ENCODE peak calls at places on chromosome 22, in ten cellular contexts. One of them, this sample, is unnamed.

GRCh38 chr22:49150801-49151221 is 676.9 kb downstream of the BRD1 start:
- DNase-seq in endothelial cell: no peak
- DNase-seq in cardiac fibroblast: no peak
- DNase-seq in fibroblast of mammary gland: no peak
- DNase-seq in psoas muscle: no peak
- DNase-seq in RWPE1: no peak
- DNase-seq in lung: no peak
- DNase-seq in AG09319: no peak
- DNase-seq in AG09309: no peak
- DNase-seq in heart left ventricle: no peak
- DNase-seq in this sample: no peak

GRCh38 chr22:43474161-43475101 is 62.6 kb downstream of the MPPED1 start:
- DNase-seq in AG09309: no peak
- DNase-seq in lung: no peak
- DNase-seq in RWPE1: no peak
- DNase-seq in endothelial cell: no peak
- DNase-seq in heart left ventricle: no peak
- DNase-seq in cardiac fibroblast: no peak
- DNase-seq in psoas muscle: no peak
- DNase-seq in fibroblast of mammary gland: no peak
- DNase-seq in AG09319: no peak
- DNase-seq in this sample: no peak

GRCh38 chr22:44042822-44043221 is 18.7 kb downstream of the PARVB start:
- DNase-seq in psoas muscle: no peak
- DNase-seq in lung: no peak
- DNase-seq in endothelial cell: no peak
- DNase-seq in fibroblast of mammary gland: peak
- DNase-seq in RWPE1: no peak
- DNase-seq in AG09309: no peak
- DNase-seq in heart left ventricle: no peak
- DNase-seq in cardiac fibroblast: no peak
- DNase-seq in AG09319: no peak
- DNase-seq in this sample: no peak

GRCh38 chr22:28923826-28924732 is 40.7 kb downstream of the ZNRF3 start:
- DNase-seq in RWPE1: no peak
- DNase-seq in fibroblast of mammary gland: no peak
- DNase-seq in AG09319: no peak
- DNase-seq in lung: peak
- DNase-seq in heart left ventricle: no peak
- DNase-seq in endothelial cell: no peak
- DNase-seq in cardiac fibroblast: no peak
- DNase-seq in psoas muscle: peak
- DNase-seq in AG09309: no peak
- DNase-seq in this sample: no peak

GRCh38 chr22:32660292-32660691 is 141.2 kb upstream of the TIMP3 start:
- DNase-seq in lung: peak
- DNase-seq in fibroblast of mammary gland: peak
- DNase-seq in RWPE1: peak
- DNase-seq in AG09319: peak
- DNase-seq in psoas muscle: peak
- DNase-seq in cardiac fibroblast: peak
- DNase-seq in endothelial cell: peak
- DNase-seq in AG09309: no peak
- DNase-seq in heart left ventricle: peak
- DNase-seq in this sample: peak

GRCh38 chr22:44460287-44461082 is 37.5 kb downstream of the RTL6 start:
- DNase-seq in AG09309: no peak
- DNase-seq in AG09319: no peak
- DNase-seq in endothelial cell: no peak
- DNase-seq in lung: no peak
- DNase-seq in psoas muscle: no peak
- DNase-seq in fibroblast of mammary gland: no peak
- DNase-seq in cardiac fibroblast: no peak
- DNase-seq in RWPE1: no peak
- DNase-seq in heart left ventricle: no peak
- DNase-seq in this sample: no peak

GRCh38 chr22:49240472-49240871 is 587.2 kb downstream of the BRD1 start:
- DNase-seq in cardiac fibroblast: no peak
- DNase-seq in heart left ventricle: no peak
- DNase-seq in AG09309: no peak
- DNase-seq in endothelial cell: no peak
- DNase-seq in AG09319: no peak
- DNase-seq in RWPE1: no peak
- DNase-seq in fibroblast of mammary gland: no peak
- DNase-seq in psoas muscle: no peak
- DNase-seq in lung: no peak
- DNase-seq in this sample: no peak

GRCh38 chr22:35215993-35216392 is 41.3 kb upstream of the HMGXB4 start:
- DNase-seq in heart left ventricle: no peak
- DNase-seq in fibroblast of mammary gland: no peak
- DNase-seq in psoas muscle: no peak
- DNase-seq in cardiac fibroblast: no peak
- DNase-seq in AG09309: no peak
- DNase-seq in lung: no peak
- DNase-seq in RWPE1: no peak
- DNase-seq in endothelial cell: no peak
- DNase-seq in AG09319: no peak
- DNase-seq in this sample: no peak

GRCh38 chr22:27654536-27655445 is 146.8 kb downstream of the MN1 start:
- DNase-seq in heart left ventricle: no peak
- DNase-seq in endothelial cell: no peak
- DNase-seq in lung: no peak
- DNase-seq in psoas muscle: no peak
- DNase-seq in fibroblast of mammary gland: no peak
- DNase-seq in AG09309: no peak
- DNase-seq in RWPE1: no peak
- DNase-seq in cardiac fibroblast: no peak
- DNase-seq in AG09319: no peak
- DNase-seq in this sample: no peak

GRCh38 chr22:42280140-42280539 is 9.7 kb upstream of the TCF20 start:
- DNase-seq in RWPE1: no peak
- DNase-seq in heart left ventricle: no peak
- DNase-seq in AG09319: no peak
- DNase-seq in cardiac fibroblast: no peak
- DNase-seq in endothelial cell: no peak
- DNase-seq in psoas muscle: no peak
- DNase-seq in AG09309: no peak
- DNase-seq in lung: no peak
- DNase-seq in fibroblast of mammary gland: no peak
- DNase-seq in this sample: no peak

DNA sequence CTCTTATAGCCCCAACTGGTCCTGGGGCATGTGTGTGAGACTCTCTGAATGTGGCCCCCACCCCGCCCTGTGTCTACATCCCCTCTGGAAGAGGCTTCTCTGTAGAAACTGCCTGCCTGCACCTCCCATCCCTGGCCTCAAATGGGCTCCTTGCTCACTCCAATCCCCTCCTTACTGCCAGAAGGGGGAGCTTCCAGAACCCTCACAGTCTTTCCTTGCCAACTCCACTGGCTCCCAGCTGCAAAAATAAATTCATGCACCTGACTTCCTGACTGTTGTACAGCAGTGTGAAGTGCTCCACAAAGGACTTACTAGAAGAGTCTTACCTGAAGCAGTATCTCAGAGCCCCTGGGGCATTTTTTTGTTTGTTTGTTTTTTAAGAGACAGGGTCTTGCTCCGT is 15.2 kb upstream of the SERPIND1 start:
- DNase-seq in AG09309: no peak
- DNase-seq in RWPE1: no peak
- DNase-seq in lung: no peak
- DNase-seq in heart left ventricle: no peak
- DNase-seq in AG09319: no peak
- DNase-seq in endothelial cell: no peak
- DNase-seq in fibroblast of mammary gland: no peak
- DNase-seq in cardiac fibroblast: no peak
- DNase-seq in psoas muscle: no peak
- DNase-seq in this sample: no peak
- TF ChIP-seq CTCF in AG09309: no peak
- TF ChIP-seq CTCF in RWPE1: no peak
- TF ChIP-seq CTCF in lung: no peak
- TF ChIP-seq CTCF in heart left ventricle: no peak
- TF ChIP-seq CTCF in AG09319: no peak
- TF ChIP-seq CTCF in endothelial cell: no peak
- TF ChIP-seq CTCF in fibroblast of mammary gland: peak
- TF ChIP-seq CTCF in cardiac fibroblast: peak
- TF ChIP-seq CTCF in psoas muscle: no peak
- TF ChIP-seq CTCF in this sample: no peak

DNA sequence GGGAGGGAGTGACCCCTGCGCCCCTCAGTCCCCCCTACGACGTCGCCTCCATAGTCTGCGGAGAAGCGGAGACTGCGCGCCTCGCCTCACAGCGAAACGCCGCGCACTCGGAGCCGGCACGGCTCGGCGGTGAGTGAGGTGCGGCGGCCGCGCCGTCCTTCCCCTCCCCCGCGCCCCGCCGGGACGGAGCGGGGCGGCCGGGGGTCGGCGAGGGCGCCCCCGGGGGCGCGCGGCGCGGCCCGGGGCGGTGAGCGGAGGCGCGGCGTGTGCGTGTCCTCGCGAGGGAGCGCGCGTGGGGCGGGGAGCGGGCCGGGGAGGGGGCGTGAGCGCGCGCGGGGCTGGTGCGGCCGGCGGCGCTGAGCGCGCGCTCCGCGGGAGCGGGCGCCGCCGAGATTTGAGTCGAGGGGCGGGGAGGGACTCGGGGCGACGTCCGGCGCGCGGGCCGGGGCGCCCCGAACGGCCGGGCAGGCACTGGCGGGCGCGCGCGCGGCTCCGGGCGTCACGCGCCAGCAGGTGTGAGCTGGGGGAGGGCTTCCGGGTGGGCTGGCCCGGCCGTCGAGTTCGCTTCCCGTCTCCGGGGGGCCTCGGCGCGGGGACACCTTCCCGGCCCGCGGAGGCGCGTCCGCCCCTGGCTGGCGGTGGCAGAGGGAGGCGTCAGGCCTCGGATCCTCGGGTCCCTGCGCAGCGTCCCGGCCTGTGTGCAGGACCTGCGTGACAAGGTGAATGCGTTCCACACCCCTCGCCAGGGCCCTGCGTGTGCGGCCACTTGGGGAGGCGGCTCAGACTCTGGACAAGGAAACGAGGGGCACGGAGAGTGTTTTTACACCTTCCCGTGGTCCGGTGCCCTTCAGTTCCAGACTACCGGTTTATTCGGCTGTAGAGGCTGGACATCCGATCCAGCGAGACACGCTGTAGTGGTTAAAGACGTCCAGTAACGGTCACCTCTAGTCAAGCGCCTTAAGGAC is 50.4 kb downstream of the FAM83F start:
- DNase-seq in endothelial cell: peak
- DNase-seq in AG09319: no peak
- DNase-seq in lung: peak
- DNase-seq in psoas muscle: peak
- DNase-seq in RWPE1: peak
- DNase-seq in heart left ventricle: peak
- DNase-seq in AG09309: no peak
- DNase-seq in cardiac fibroblast: peak
- DNase-seq in fibroblast of mammary gland: peak
- DNase-seq in this sample: no peak
- TF ChIP-seq CTCF in endothelial cell: no peak
- TF ChIP-seq CTCF in AG09319: no peak
- TF ChIP-seq CTCF in lung: no peak
- TF ChIP-seq CTCF in psoas muscle: no peak
- TF ChIP-seq CTCF in RWPE1: no peak
- TF ChIP-seq CTCF in heart left ventricle: no peak
- TF ChIP-seq CTCF in AG09309: no peak
- TF ChIP-seq CTCF in cardiac fibroblast: no peak
- TF ChIP-seq CTCF in fibroblast of mammary gland: no peak
- TF ChIP-seq CTCF in this sample: no peak

GRCh38 chr22:19275104-19275503 is 16.4 kb downstream of the CLTCL1 start:
- DNase-seq in cardiac fibroblast: no peak
- DNase-seq in AG09309: no peak
- DNase-seq in heart left ventricle: no peak
- DNase-seq in AG09319: no peak
- DNase-seq in fibroblast of mammary gland: no peak
- DNase-seq in lung: no peak
- DNase-seq in endothelial cell: no peak
- DNase-seq in RWPE1: no peak
- DNase-seq in psoas muscle: no peak
- DNase-seq in this sample: no peak

GRCh38 chr22:19271856-19272535 is 19.5 kb downstream of the CLTCL1 start:
- DNase-seq in lung: no peak
- DNase-seq in cardiac fibroblast: peak
- DNase-seq in psoas muscle: no peak
- DNase-seq in endothelial cell: no peak
- DNase-seq in heart left ventricle: no peak
- DNase-seq in fibroblast of mammary gland: no peak
- DNase-seq in AG09319: no peak
- DNase-seq in RWPE1: no peak
- DNase-seq in AG09309: no peak
- DNase-seq in this sample: no peak

GRCh38 chr22:19271273-19271855 is 20.2 kb downstream of the CLTCL1 start:
- DNase-seq in RWPE1: no peak
- DNase-seq in AG09319: no peak
- DNase-seq in lung: no peak
- DNase-seq in heart left ventricle: no peak
- DNase-seq in AG09309: no peak
- DNase-seq in cardiac fibroblast: no peak
- DNase-seq in fibroblast of mammary gland: no peak
- DNase-seq in psoas muscle: no peak
- DNase-seq in endothelial cell: no peak
- DNase-seq in this sample: no peak

GRCh38 chr22:19266547-19267086 is 24.9 kb downstream of the CLTCL1 start:
- DNase-seq in endothelial cell: no peak
- DNase-seq in heart left ventricle: no peak
- DNase-seq in fibroblast of mammary gland: no peak
- DNase-seq in cardiac fibroblast: no peak
- DNase-seq in AG09309: no peak
- DNase-seq in RWPE1: no peak
- DNase-seq in AG09319: no peak
- DNase-seq in lung: no peak
- DNase-seq in psoas muscle: no peak
- DNase-seq in this sample: no peak

GRCh38 chr22:19270873-19271272 is 20.6 kb downstream of the CLTCL1 start:
- DNase-seq in psoas muscle: no peak
- DNase-seq in RWPE1: no peak
- DNase-seq in fibroblast of mammary gland: no peak
- DNase-seq in AG09319: no peak
- DNase-seq in cardiac fibroblast: no peak
- DNase-seq in heart left ventricle: no peak
- DNase-seq in endothelial cell: no peak
- DNase-seq in AG09309: no peak
- DNase-seq in lung: no peak
- DNase-seq in this sample: no peak
- TF ChIP-seq CTCF in psoas muscle: no peak
- TF ChIP-seq CTCF in RWPE1: no peak
- TF ChIP-seq CTCF in fibroblast of mammary gland: no peak
- TF ChIP-seq CTCF in AG09319: no peak
- TF ChIP-seq CTCF in cardiac fibroblast: no peak
- TF ChIP-seq CTCF in heart left ventricle: no peak
- TF ChIP-seq CTCF in endothelial cell: no peak
- TF ChIP-seq CTCF in AG09309: no peak
- TF ChIP-seq CTCF in lung: no peak
- TF ChIP-seq CTCF in this sample: no peak

DNA sequence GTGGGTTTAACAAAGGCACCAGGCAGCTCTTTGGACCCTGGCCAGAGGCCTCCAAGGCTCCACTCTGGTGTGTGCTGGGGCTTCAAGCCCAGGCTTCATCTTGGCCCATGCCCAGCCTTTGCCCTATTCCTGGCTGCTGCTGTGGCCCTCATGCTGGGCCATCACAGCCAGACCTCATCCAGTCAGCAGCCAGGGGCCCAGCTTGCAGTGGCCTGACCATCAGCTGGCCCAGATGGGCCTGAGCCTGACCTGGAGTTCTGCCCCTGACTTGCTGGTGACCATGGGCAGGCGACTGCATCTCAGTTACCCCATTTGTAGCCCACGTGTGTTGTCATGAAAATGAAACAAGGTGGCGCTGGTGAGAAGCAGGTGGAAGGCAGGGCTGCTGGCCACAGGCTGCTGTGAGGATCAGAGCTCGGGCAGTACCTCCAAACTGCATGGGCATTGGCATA is 76.1 kb downstream of the MED15 start:
- DNase-seq in AG09319: no peak
- DNase-seq in cardiac fibroblast: no peak
- DNase-seq in heart left ventricle: peak
- DNase-seq in fibroblast of mammary gland: no peak
- DNase-seq in AG09309: no peak
- DNase-seq in RWPE1: no peak
- DNase-seq in lung: no peak
- DNase-seq in psoas muscle: no peak
- DNase-seq in endothelial cell: no peak
- DNase-seq in this sample: no peak
- TF ChIP-seq CTCF in AG09319: no peak
- TF ChIP-seq CTCF in cardiac fibroblast: peak
- TF ChIP-seq CTCF in heart left ventricle: no peak
- TF ChIP-seq CTCF in fibroblast of mammary gland: peak
- TF ChIP-seq CTCF in AG09309: peak
- TF ChIP-seq CTCF in RWPE1: no peak
- TF ChIP-seq CTCF in lung: no peak
- TF ChIP-seq CTCF in psoas muscle: no peak
- TF ChIP-seq CTCF in endothelial cell: no peak
- TF ChIP-seq CTCF in this sample: no peak